ENCODE peak calls at places on chromosomes 7 and 10, in four cellular contexts. L is IMR-90, Z is ovary, J is A549. V is an unnamed sample.

GRCh38 chr10:95404864-95405263 is 114.1 kb upstream of the PDLIM1 start:
- DNase-seq in Z (no peak), L (no peak), J (no peak), V (no peak)

GRCh38 chr7:81499262-81500116 is 270.4 kb downstream of the HGF start:
- DNase-seq in Z (no peak), L (peak; percentile 89), J (peak; percentile 52), V (peak; percentile 44)

GRCh38 chr7:107384025-107384424 is 85.8 kb upstream of the GPR22 start:
- DNase-seq in L (no peak), Z (no peak), J (no peak), V (no peak)

GRCh38 chr7:30433082-30433481 is 45.5 kb downstream of the NOD1 start:
- DNase-seq in J (no peak), Z (peak; percentile 37), L (peak; percentile 75), V (peak; percentile 76)

GRCh38 chr10:48251525-48252353 is 22.8 kb downstream of the FRMPD2 start:
- DNase-seq in J (no peak), L (no peak), Z (no peak), V (peak; percentile 50)

GRCh38 chr10:97759157-97759980 is 12.4 kb downstream of the SFRP5 start:
- DNase-seq in Z (peak; percentile 51), J (peak; percentile 94), L (peak; percentile 52), V (peak; percentile 80)

GRCh38 chr7:26404189-26404996 is 112.7 kb downstream of the SNX10 start:
- DNase-seq in Z (no peak), L (no peak), J (no peak), V (no peak)

GRCh38 chr10:118405933-118406332 is 63.8 kb upstream of the FAM204A start:
- DNase-seq in Z (no peak), J (no peak), L (no peak), V (no peak)

GRCh38 chr10:34689053-34689452 is 126.0 kb downstream of the PARD3 start:
- DNase-seq in Z (no peak), L (peak; percentile 68), J (no peak), V (peak; percentile 19)

GRCh38 chr10:88115968-88116367 is 252.5 kb downstream of the PTEN start:
- DNase-seq in Z (no peak), L (peak; percentile 88), J (no peak), V (no peak)

GRCh38 chr7:17239046-17239445 is 59.4 kb upstream of the AHR start:
- DNase-seq in Z (no peak), J (no peak), L (no peak), V (no peak)

GRCh38 chr10:97335188-97335619 is 675 bp upstream of the FRAT2 start:
- DNase-seq in J (no peak), Z (no peak), L (no peak), V (peak; percentile 31)

GRCh38 chr7:132488634-132489302 is 87.5 kb downstream of the PLXNA4 start:
- DNase-seq in J (no peak), L (no peak), Z (no peak), V (no peak)

GRCh38 chr10:103896225-103896624 is 21.8 kb downstream of the STN1 start:
- DNase-seq in J (no peak), L (peak; percentile 46), Z (no peak), V (peak; percentile 47)

GRCh38 chr7:149869867-149870266 is 3.9 kb upstream of the ATP6V0E2 start:
- DNase-seq in Z (no peak), L (no peak), J (no peak), V (no peak)

GRCh38 chr7:123580406-123581161 is 21.0 kb upstream of the ASB15 start:
- DNase-seq in L (peak; percentile 42), Z (no peak), J (no peak), V (peak; percentile 28)

GRCh38 chr10:63208981-63209380 is 75.9 kb downstream of the NRBF2 start:
- DNase-seq in Z (no peak), L (peak; percentile 75), J (no peak), V (no peak)

GRCh38 chr10:107971973-107972372 is 807.5 kb upstream of the SORCS1 start:
- DNase-seq in L (no peak), Z (no peak), J (no peak), V (no peak)

GRCh38 chr10:72044417-72045041 is 43.8 kb downstream of the SPOCK2 start:
- DNase-seq in Z (peak; percentile 67), J (no peak), L (peak; percentile 28), V (peak; percentile 33)

GRCh38 chr7:140062118-140062527 is 628 bp downstream of the PARP12 start:
- DNase-seq in Z (peak; percentile 30), L (no peak), J (no peak), V (peak; percentile 31)

GRCh38 chr10:79238606-79239005 is 108.7 kb upstream of the PPIF start:
- DNase-seq in L (peak; percentile 63), J (no peak), Z (no peak), V (no peak)

DNA sequence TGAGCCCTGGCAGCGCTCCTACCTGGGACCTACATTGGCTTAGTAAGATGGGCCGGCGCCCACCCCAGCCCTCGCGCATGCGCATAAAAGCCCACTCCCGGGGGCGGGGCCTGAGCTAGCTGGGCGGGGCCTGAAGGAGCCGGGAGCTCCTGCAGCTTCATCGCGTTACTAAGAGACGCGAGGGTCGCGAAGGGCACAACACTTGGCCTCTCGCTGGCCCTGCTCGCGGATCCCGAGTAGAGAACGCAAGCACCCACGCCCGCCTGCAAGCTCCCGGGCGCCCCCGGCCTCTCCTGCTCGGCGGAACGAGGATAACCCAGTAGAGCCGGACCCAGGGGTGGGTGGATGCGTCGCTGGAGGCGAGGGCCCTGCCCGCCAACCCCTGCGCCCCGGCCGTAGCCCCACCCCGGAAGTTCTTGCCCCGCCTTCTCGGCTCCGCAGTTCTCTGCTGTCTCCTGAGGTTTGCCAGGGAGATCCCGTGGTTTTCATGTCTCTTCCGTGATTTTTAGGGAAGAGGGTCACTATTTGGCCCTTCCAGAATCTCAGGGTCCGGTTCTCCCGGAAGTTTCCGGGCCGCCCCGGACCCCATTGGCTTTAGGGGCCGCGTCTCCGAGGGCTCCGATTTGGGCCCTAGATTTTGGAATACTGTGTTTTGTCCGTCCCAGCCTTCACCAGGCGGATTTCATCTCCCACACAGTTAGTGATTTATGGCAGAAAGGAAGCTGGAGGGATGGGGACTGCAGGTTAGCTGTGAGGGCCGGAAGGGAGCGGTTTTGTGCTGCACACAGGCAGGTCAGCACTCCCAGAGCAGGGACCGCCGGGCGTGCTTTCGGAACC is at the start of gene MEIG1:
- DNase-seq in Z (peak; percentile 95), L (peak; percentile 90), J (peak; percentile 95), V (peak; percentile 94)
- TF ChIP-seq POLR2A in Z (peak; percentile 57), L (peak; percentile 64), J (peak; percentile 75), V (peak; percentile 38)

GRCh38 chr10:102617816-102618215 is 26.5 kb upstream of the TRIM8 start:
- DNase-seq in L (no peak), J (no peak), Z (no peak), V (no peak)
- H3K4me1 ChIP-seq in L (peaks cover 34% of the 10 kb centered on the region), J (no peaks in the 10 kb centered on the region), Z (peaks cover 12% of the 10 kb centered on the region), V (peaks cover 9% of the 10 kb centered on the region)

GRCh38 chr7:93115796-93116195 is 2.0 kb downstream of the SAMD9 start:
- DNase-seq in Z (no peak), J (peak; percentile 21), L (peak; percentile 75), V (no peak)

GRCh38 chr7:93117327-93117726 is 452 bp downstream of the SAMD9 start:
- DNase-seq in J (no peak), Z (no peak), L (no peak), V (no peak)

GRCh38 chr7:93120981-93121549 is 3.3 kb upstream of the SAMD9 start:
- DNase-seq in L (no peak), J (no peak), Z (no peak), V (no peak)

GRCh38 chr7:93119191-93119905 is 1.6 kb upstream of the SAMD9 start:
- DNase-seq in J (no peak), Z (no peak), L (peak; percentile 4), V (no peak)

GRCh38 chr7:93117852-93118530 is at the start of gene SAMD9:
- DNase-seq in L (peak; percentile 77), Z (peak; percentile 50), J (peak; percentile 73), V (peak; percentile 81)
- TF ChIP-seq POLR2A in L (no peak), Z (no peak), J (no peak), V (peak; percentile 25)

DNA sequence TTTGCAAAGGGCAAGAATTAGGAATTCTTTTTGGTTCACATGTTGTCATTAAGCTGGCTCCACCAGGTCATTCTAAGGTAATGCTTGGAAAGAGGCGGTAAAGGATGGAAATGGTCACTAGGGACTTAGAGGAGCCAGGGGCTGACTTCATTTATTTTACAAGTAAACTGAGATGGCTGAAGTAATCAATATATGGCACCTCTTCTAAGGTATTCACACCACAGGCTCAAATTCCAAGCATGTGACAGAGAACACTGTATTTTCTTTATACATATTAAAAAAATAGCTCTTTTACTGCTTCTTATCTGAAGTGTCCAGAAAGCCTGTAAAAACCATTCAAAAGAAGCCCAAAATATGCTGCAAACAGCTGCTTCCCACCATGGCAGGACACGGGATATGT is 239.0 kb downstream of the GLI3 start:
- DNase-seq in Z (no peak), J (no peak), L (no peak), V (no peak)
- H3K4me1 ChIP-seq in Z (peaks cover 12% of the 10 kb centered on the region), J (no peaks in the 10 kb centered on the region), L (peaks cover 15% of the 10 kb centered on the region), V (no peaks in the 10 kb centered on the region)

GRCh38 chr7:538764-539685 is 19.4 kb upstream of the PDGFA start:
- DNase-seq in J (no peak), Z (no peak), L (no peak), V (no peak)
- TF ChIP-seq POLR2A in J (no peak), Z (no peak), L (no peak), V (no peak)

GRCh38 chr10:124070666-124071065 is 22.7 kb downstream of the CHST15 start:
- DNase-seq in L (no peak), J (no peak), Z (no peak), V (no peak)
- H3K4me1 ChIP-seq in L (no peaks in the 10 kb centered on the region), J (no peaks in the 10 kb centered on the region), Z (peaks cover 20% of the 10 kb centered on the region), V (peaks cover 4% of the 10 kb centered on the region)

V was measured in body of pancreas.